ENCODE peak calls at places on chromosome 9, in eight cellular contexts. One of them, this sample, is unnamed.

GRCh38 chr9:123282343-123283047 is 14.1 kb upstream of the STRBP start:
- DNase-seq in Right ventricle myocardium inferior: peak; percentile 80
- DNase-seq in transverse colon: peak; percentile 19
- DNase-seq in hippocampal formation: no peak
- DNase-seq in activated T-cell treated with anti-CD3 and anti-CD28 coated beads, Interleukin-2, amount 50 U/mL, for 72 hours: no peak
- DNase-seq in retinal pigment epithelial cell: no peak
- DNase-seq in testis: peak; percentile 57
- DNase-seq in HCT116: peak; percentile 21
- DNase-seq in this sample: no peak

GRCh38 chr9:6646028-6646636 is 603 bp upstream of the GLDC start:
- DNase-seq in Right ventricle myocardium inferior: no peak
- DNase-seq in transverse colon: no peak
- DNase-seq in hippocampal formation: no peak
- DNase-seq in activated T-cell treated with anti-CD3 and anti-CD28 coated beads, Interleukin-2, amount 50 U/mL, for 72 hours: peak; percentile 22
- DNase-seq in retinal pigment epithelial cell: no peak
- DNase-seq in testis: no peak
- DNase-seq in HCT116: no peak
- DNase-seq in this sample: peak; percentile 18

GRCh38 chr9:129352157-129352870 is 174.3 kb upstream of the IER5L start:
- DNase-seq in Right ventricle myocardium inferior: no peak
- DNase-seq in transverse colon: no peak
- DNase-seq in hippocampal formation: no peak
- DNase-seq in activated T-cell treated with anti-CD3 and anti-CD28 coated beads, Interleukin-2, amount 50 U/mL, for 72 hours: no peak
- DNase-seq in retinal pigment epithelial cell: no peak
- DNase-seq in testis: peak; percentile 57
- DNase-seq in HCT116: no peak
- DNase-seq in this sample: peak; percentile 38

GRCh38 chr9:108469654-108470053 is 386.1 kb downstream of the ACTL7B start:
- DNase-seq in Right ventricle myocardium inferior: no peak
- DNase-seq in transverse colon: no peak
- DNase-seq in hippocampal formation: no peak
- DNase-seq in activated T-cell treated with anti-CD3 and anti-CD28 coated beads, Interleukin-2, amount 50 U/mL, for 72 hours: no peak
- DNase-seq in retinal pigment epithelial cell: no peak
- DNase-seq in testis: no peak
- DNase-seq in HCT116: no peak
- DNase-seq in this sample: no peak

GRCh38 chr9:136416427-136416826 is 6.0 kb downstream of the PMPCA start:
- DNase-seq in Right ventricle myocardium inferior: no peak
- DNase-seq in transverse colon: no peak
- DNase-seq in hippocampal formation: no peak
- DNase-seq in activated T-cell treated with anti-CD3 and anti-CD28 coated beads, Interleukin-2, amount 50 U/mL, for 72 hours: no peak
- DNase-seq in retinal pigment epithelial cell: no peak
- DNase-seq in testis: no peak
- DNase-seq in HCT116: no peak
- DNase-seq in this sample: no peak

GRCh38 chr9:15606667-15607472 is 54.0 kb downstream of the CCDC171 start:
- DNase-seq in Right ventricle myocardium inferior: no peak
- DNase-seq in transverse colon: no peak
- DNase-seq in hippocampal formation: no peak
- DNase-seq in activated T-cell treated with anti-CD3 and anti-CD28 coated beads, Interleukin-2, amount 50 U/mL, for 72 hours: peak; percentile 39
- DNase-seq in retinal pigment epithelial cell: no peak
- DNase-seq in testis: no peak
- DNase-seq in HCT116: peak; percentile 22
- DNase-seq in this sample: no peak

GRCh38 chr9:114696814-114697544 is 15.0 kb upstream of the TEX48 start:
- DNase-seq in Right ventricle myocardium inferior: no peak
- DNase-seq in transverse colon: no peak
- DNase-seq in hippocampal formation: no peak
- DNase-seq in activated T-cell treated with anti-CD3 and anti-CD28 coated beads, Interleukin-2, amount 50 U/mL, for 72 hours: peak; percentile 82
- DNase-seq in retinal pigment epithelial cell: no peak
- DNase-seq in testis: no peak
- DNase-seq in HCT116: no peak
- DNase-seq in this sample: peak; percentile 73

GRCh38 chr9:137167752-137168574 is 1.9 kb downstream of the LRRC26 start:
- DNase-seq in Right ventricle myocardium inferior: no peak
- DNase-seq in transverse colon: peak; percentile 72
- DNase-seq in hippocampal formation: no peak
- DNase-seq in activated T-cell treated with anti-CD3 and anti-CD28 coated beads, Interleukin-2, amount 50 U/mL, for 72 hours: no peak
- DNase-seq in retinal pigment epithelial cell: no peak
- DNase-seq in testis: no peak
- DNase-seq in HCT116: no peak
- DNase-seq in this sample: no peak

GRCh38 chr9:99666571-99666970 is 155.1 kb upstream of the NR4A3 start:
- DNase-seq in Right ventricle myocardium inferior: no peak
- DNase-seq in transverse colon: no peak
- DNase-seq in hippocampal formation: no peak
- DNase-seq in activated T-cell treated with anti-CD3 and anti-CD28 coated beads, Interleukin-2, amount 50 U/mL, for 72 hours: no peak
- DNase-seq in retinal pigment epithelial cell: no peak
- DNase-seq in testis: no peak
- DNase-seq in HCT116: no peak
- DNase-seq in this sample: no peak

GRCh38 chr9:5515261-5515650 is 4.9 kb downstream of the PDCD1LG2 start:
- DNase-seq in Right ventricle myocardium inferior: no peak
- DNase-seq in transverse colon: no peak
- DNase-seq in hippocampal formation: no peak
- DNase-seq in activated T-cell treated with anti-CD3 and anti-CD28 coated beads, Interleukin-2, amount 50 U/mL, for 72 hours: no peak
- DNase-seq in retinal pigment epithelial cell: no peak
- DNase-seq in testis: no peak
- DNase-seq in HCT116: no peak
- DNase-seq in this sample: no peak

This sample was measured in activated naive CD8-positive, alpha-beta T cell treated with anti-CD3 and anti-CD28 coated beads, Interleukin-2, amount 50 U/mL, for 24 hours.